ENCODE peak calls at places on chromosomes 13 and 19, in six cellular contexts. T is trophoblast cell, Y is mesendoderm, K is IMR-90, Z is H9, U is H1. V is an unnamed sample.

GRCh38 chr13:36766295-36766694 is 52.7 kb upstream of the RFXAP start:
- DNase-seq in K (peak), U (no peak), T (peak), Y (peak), Z (no peak), V (no peak)

GRCh38 chr19:52748336-52748950 is 13.6 kb upstream of the ZNF611 start:
- DNase-seq in K (peak), T (peak), Y (peak), Z (no peak), U (no peak), V (no peak)

GRCh38 chr19:16164222-16164890 is 9.0 kb downstream of the CIB3 start:
- DNase-seq in U (no peak), Z (no peak), Y (no peak), K (no peak), T (no peak), V (no peak)

GRCh38 chr13:89584058-89584457 is 1763.4 kb upstream of the MIR17HG start:
- DNase-seq in Y (peak), U (no peak), Z (no peak), T (no peak), K (no peak), V (no peak)

GRCh38 chr13:97982286-97982685 is 28.8 kb downstream of the IPO5 start:
- DNase-seq in T (no peak), Z (no peak), K (peak), Y (no peak), U (no peak), V (no peak)

GRCh38 chr19:7326105-7326877 is 22.4 kb upstream of the ARHGEF18 start:
- DNase-seq in Y (peak), Z (peak), K (no peak), T (peak), U (peak), V (no peak)

GRCh38 chr13:43127103-43127817 is 103.9 kb downstream of the DNAJC15 start:
- DNase-seq in U (no peak), T (no peak), Y (peak), K (no peak), Z (no peak), V (no peak)

GRCh38 chr19:32830231-32831014 is 39.1 kb downstream of the SLC7A9 start:
- DNase-seq in Z (no peak), T (peak), U (no peak), K (peak), Y (no peak), V (no peak)

GRCh38 chr19:52896431-52897148 is 845 bp downstream of the ZNF320 start:
- DNase-seq in T (peak), Y (peak), Z (peak), U (peak), K (peak), V (peak)

GRCh38 chr19:38831142-38831605 is 420 bp downstream of the ECH1 start:
- DNase-seq in T (peak), K (peak), Z (peak), U (no peak), Y (peak), V (no peak)

GRCh38 chr19:55488986-55489710 is 912 bp downstream of the SSC5D start:
- DNase-seq in Y (no peak), T (no peak), Z (no peak), U (no peak), K (no peak), V (no peak)

GRCh38 chr13:21594715-21595545 is 9.0 kb downstream of the MICU2 start:
- DNase-seq in T (no peak), Z (no peak), U (no peak), Y (no peak), K (no peak), V (no peak)

GRCh38 chr19:18649371-18650047 is 12.7 kb downstream of the KLHL26 start:
- DNase-seq in T (peak), Z (peak), K (peak), U (no peak), Y (no peak), V (no peak)

GRCh38 chr13:114213980-114214379 is 20.7 kb upstream of the CDC16 start:
- DNase-seq in Z (no peak), Y (no peak), U (no peak), K (no peak), T (no peak), V (no peak)

DNA sequence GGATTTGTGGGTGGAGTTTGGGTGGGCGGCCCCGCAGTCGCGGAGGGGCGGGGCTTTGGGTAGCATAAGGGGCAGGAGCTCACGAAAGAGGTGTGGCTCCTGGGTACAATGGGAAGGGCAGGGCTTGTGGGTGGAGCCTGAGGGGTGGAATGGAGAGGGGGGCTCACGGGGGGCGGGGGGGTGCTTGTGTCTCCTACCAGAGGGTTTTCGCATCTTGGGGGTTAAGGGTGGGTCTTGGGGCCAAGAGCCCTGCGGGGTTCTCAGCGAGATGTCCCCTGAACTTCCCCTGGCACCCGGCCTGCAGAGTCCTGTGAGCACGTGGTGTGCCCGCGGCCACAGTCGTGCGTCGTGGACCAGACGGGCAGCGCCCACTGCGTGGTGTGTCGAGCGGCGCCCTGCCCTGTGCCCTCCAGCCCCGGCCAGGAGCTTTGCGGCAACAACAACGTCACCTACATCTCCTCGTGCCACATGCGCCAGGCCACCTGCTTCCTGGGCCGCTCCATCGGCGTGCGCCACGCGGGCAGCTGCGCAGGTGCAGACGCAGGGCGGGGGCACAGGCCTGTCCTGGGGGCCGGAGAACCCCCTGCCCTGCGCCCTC is 4.9 kb downstream of the FSTL3 start:
- DNase-seq in K (no peak), Y (no peak), Z (no peak), U (no peak), T (peak), V (no peak)
- H3K9ac ChIP-seq in K (no peak), Y (no peak), Z (no peak), U (no peak), T (no peak), V (peak)

GRCh38 chr19:8446055-8446709 is 1.4 kb downstream of the HNRNPM start:
- DNase-seq in K (no peak), T (no peak), U (no peak), Y (no peak), Z (no peak), V (no peak)

GRCh38 chr19:8445488-8446001 is 770 bp downstream of the HNRNPM start:
- DNase-seq in T (peak), Z (no peak), K (no peak), Y (peak), U (no peak), V (peak)

GRCh38 chr19:8449830-8450229 is 5.1 kb downstream of the HNRNPM start:
- DNase-seq in U (no peak), Z (peak), Y (peak), K (no peak), T (peak), V (no peak)

GRCh38 chr19:8441725-8442544 is 2.8 kb upstream of the HNRNPM start:
- DNase-seq in U (peak), T (peak), Z (peak), K (no peak), Y (no peak), V (no peak)

GRCh38 chr19:8444677-8445487 is at the start of gene HNRNPM:
- DNase-seq in Y (peak), T (peak), U (peak), Z (peak), K (peak), V (peak)
- H3K4ac ChIP-seq in Y (peak), T (peak), U (peak), Z (peak), K (peak), V (peak)

GRCh38 chr13:110329798-110330461 is 22.8 kb downstream of the COL4A2 start:
- DNase-seq in Z (no peak), T (no peak), U (no peak), K (peak), Y (no peak), V (no peak)
- H3K4me2 ChIP-seq in Z (no peak), T (no peak), U (no peak), K (peak), Y (no peak), V (no peak)

GRCh38 chr19:12694641-12695040 is 1.8 kb downstream of the FBXW9 start:
- DNase-seq in K (no peak), Z (no peak), U (no peak), T (no peak), Y (no peak), V (no peak)
- H3K9ac ChIP-seq in K (no peak), Z (no peak), U (no peak), T (no peak), Y (no peak), V (no peak)

GRCh38 chr19:58519355-58520256 is at the start of gene ZBTB45:
- DNase-seq in T (peak), K (peak), Z (peak), Y (peak), U (peak), V (peak)
- H3K4ac ChIP-seq in T (peak), K (peak), Z (no peak), Y (peak), U (peak), V (peak)